ENCODE peak calls at places on chromosome 16, in five cellular contexts. Y is effector memory CD4-positive, alpha-beta T cell; R is upper lobe of right lung; U is coronary artery; M is neuronal stem cell. B is an unnamed sample.

GRCh38 chr16:11698271-11698689 is 30.0 kb downstream of the SNN start:
- DNase-seq in U (peak), M (no peak), Y (no peak), R (no peak), B (no peak)

GRCh38 chr16:10297341-10298006 is 88.4 kb upstream of the ATF7IP2 start:
- DNase-seq in M (no peak), R (no peak), U (no peak), Y (no peak), B (no peak)

GRCh38 chr16:27720731-27721547 is 171.0 kb downstream of the KATNIP start:
- DNase-seq in Y (no peak), M (no peak), R (peak), U (no peak), B (peak)

GRCh38 chr16:27223226-27223610 is 19.9 kb downstream of the KDM8 start:
- DNase-seq in Y (no peak), M (no peak), R (no peak), U (no peak), B (no peak)

GRCh38 chr16:47461598-47462266 is 601 bp downstream of the PHKB start:
- DNase-seq in Y (no peak), R (no peak), M (no peak), U (no peak), B (no peak)

GRCh38 chr16:27209591-27209990 is 6.3 kb downstream of the KDM8 start:
- DNase-seq in U (no peak), R (no peak), Y (no peak), M (no peak), B (no peak)

GRCh38 chr16:31033709-31034492 is 543 bp downstream of the STX4 start:
- DNase-seq in R (peak), U (peak), Y (peak), M (peak), B (peak)

GRCh38 chr16:11452746-11453344 is 107.6 kb downstream of the RMI2 start:
- DNase-seq in R (no peak), M (no peak), U (no peak), Y (no peak), B (no peak)

GRCh38 chr16:59305850-59306249 is 571.7 kb upstream of the GOT2 start:
- DNase-seq in M (no peak), Y (no peak), U (no peak), R (no peak), B (no peak)

GRCh38 chr16:88447881-88448280 is 5.2 kb upstream of the ZFPM1 start:
- DNase-seq in Y (no peak), U (no peak), R (no peak), M (no peak), B (no peak)

GRCh38 chr16:24689128-24689527 is 40.3 kb upstream of the TNRC6A start:
- DNase-seq in M (no peak), R (no peak), Y (no peak), U (no peak), B (no peak)

GRCh38 chr16:50121721-50122445 is 31.2 kb upstream of the TENT4B start:
- DNase-seq in Y (no peak), U (no peak), R (no peak), M (no peak), B (no peak)

GRCh38 chr16:287298-287811 is 4.4 kb downstream of the PDIA2 start:
- DNase-seq in Y (no peak), M (no peak), R (no peak), U (no peak), B (no peak)

GRCh38 chr16:22007509-22008214 is at the start of gene MOSMO:
- DNase-seq in Y (peak), U (no peak), M (peak), R (peak), B (peak)

GRCh38 chr16:82756283-82756599 is 129.5 kb downstream of the CDH13 start:
- DNase-seq in U (no peak), R (no peak), M (no peak), Y (no peak), B (no peak)

GRCh38 chr16:29156511-29156910 is 171.7 kb downstream of the LAT start:
- DNase-seq in U (no peak), Y (no peak), M (no peak), R (no peak), B (no peak)

GRCh38 chr16:8998114-8998513 is 34.4 kb upstream of the USP7 start:
- DNase-seq in R (no peak), U (no peak), Y (no peak), M (no peak), B (no peak)

GRCh38 chr16:68434654-68435210 is 13.6 kb downstream of the SMPD3 start:
- DNase-seq in R (no peak), M (no peak), Y (no peak), U (no peak), B (no peak)

GRCh38 chr16:1338119-1338730 is 4.8 kb downstream of the BAIAP3 start:
- DNase-seq in M (no peak), R (no peak), Y (no peak), U (no peak), B (no peak)

GRCh38 chr16:88720396-88720970 is 14.2 kb downstream of the CTU2 start:
- DNase-seq in R (no peak), Y (no peak), M (no peak), U (no peak), B (no peak)

GRCh38 chr16:57270221-57271062 is 14.0 kb downstream of the PLLP start:
- DNase-seq in U (peak), R (no peak), Y (no peak), M (peak), B (peak)

GRCh38 chr16:57271063-57271345 is 13.5 kb downstream of the PLLP start:
- DNase-seq in R (no peak), M (no peak), U (peak), Y (no peak), B (no peak)

GRCh38 chr16:57271867-57272495 is 12.5 kb downstream of the PLLP start:
- DNase-seq in U (peak), Y (no peak), R (no peak), M (no peak), B (peak)

GRCh38 chr16:57266531-57267268 is 17.8 kb downstream of the PLLP start:
- DNase-seq in U (no peak), Y (no peak), M (no peak), R (no peak), B (no peak)

DNA sequence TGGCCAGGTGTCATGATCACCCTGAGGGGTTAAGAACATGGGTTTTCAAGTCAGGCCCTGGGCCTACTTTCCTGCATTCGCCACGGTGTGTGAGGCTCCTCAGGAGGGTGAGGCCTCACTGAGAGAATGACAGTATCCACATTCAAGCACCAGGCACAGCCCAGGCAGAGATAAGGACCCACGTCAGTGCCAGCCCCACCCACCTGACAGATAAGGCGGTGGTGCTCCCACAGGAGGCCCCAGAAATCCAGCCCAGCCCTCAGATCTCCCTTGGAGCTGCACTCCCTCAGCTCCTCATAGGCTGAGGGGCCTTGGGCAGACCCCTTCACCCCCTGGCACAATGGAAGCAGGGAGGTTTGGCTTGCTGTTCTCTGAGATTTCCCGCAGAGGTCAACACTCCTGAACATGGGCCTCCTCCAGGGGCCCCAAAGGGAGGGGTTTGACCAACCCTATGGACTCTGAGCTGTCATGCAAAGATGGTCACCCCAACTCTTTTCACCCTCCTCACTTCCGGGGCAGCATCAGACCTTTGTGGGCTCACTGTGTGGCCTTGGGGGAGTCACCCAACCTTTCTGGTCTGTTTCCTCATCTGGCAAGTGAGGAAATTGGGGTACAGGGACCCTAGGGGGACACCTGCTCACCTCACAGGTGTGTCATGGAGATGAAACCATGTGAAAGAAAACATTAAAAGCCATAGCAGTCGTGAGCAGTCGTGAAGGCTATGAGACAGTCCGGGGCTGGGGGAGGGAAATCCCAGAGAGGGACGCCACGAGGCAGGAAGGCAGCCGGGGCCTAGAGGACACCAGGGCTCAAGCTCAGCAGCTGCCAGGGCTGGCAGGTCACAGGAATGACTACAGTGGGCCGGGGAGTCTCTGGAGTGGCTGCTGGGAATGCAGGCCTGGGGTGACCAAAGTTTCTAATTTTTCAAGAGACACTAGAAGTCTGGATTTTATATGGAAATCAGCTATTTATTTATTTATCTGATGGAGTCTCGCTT is 15.4 kb downstream of the PLLP start:
- DNase-seq in R (peak), Y (no peak), M (no peak), U (peak), B (peak)
- H3K27ac ChIP-seq in R (peak), Y (no peak), M (no peak), U (no peak), B (no peak)

DNA sequence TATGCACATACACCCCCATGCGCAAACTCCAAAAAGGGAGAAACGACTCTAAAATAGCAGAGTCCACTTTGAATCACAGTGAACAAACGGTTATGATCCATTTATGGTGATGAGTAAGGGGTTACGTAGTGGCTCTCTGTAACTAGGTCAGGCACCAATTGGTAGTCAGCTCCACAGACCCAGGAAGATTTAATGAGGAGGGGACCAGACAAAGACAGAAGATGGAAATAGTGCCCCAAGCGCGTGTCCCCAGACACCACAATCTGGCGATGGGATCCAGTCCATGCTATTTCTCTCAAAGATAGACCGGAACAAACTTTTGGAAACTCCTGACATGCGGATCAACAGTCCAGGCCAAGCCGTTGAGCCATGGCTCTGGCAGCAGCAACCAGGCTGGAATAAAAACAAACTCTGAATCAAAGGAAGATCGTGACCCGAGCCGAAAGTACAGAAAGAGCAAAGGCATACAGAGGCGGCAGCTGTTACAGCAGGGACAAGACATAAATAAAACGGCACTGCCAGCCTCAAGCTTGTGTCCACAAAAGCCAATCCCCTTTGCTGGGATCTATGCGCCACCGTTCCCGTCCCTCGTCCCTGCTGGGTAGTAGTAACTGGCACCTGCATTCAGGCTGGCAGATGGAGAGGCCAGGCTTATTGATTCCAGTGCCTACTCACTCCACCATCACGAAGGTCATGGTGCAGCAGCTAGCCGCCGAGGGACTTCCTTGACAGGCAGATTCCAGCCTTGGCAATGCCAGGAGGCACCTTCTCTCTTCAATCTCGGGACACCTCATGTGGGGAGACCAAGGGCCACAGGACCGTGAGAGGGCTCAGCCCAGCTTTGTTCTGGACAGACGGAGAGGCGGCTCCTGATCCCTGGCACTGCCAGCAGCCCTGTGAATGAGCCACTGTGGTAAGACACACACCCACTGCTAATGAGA is 50.2 kb downstream of the CDH11 start:
- DNase-seq in M (no peak), R (peak), U (peak), Y (no peak), B (peak)
- H3K27ac ChIP-seq in M (peak), R (peak), U (peak), Y (no peak), B (peak)

GRCh38 chr16:57645691-57646387 is 17.4 kb downstream of the ADGRG1 start:
- DNase-seq in U (no peak), M (no peak), Y (no peak), R (no peak), B (peak)

GRCh38 chr16:57648125-57648524 is 19.7 kb downstream of the ADGRG1 start:
- DNase-seq in M (no peak), U (no peak), Y (no peak), R (no peak), B (no peak)

GRCh38 chr16:57644383-57645014 is 16.1 kb downstream of the ADGRG1 start:
- DNase-seq in Y (no peak), R (no peak), U (no peak), M (no peak), B (no peak)

GRCh38 chr16:57647136-57647875 is 18.9 kb downstream of the ADGRG1 start:
- DNase-seq in Y (no peak), R (no peak), M (no peak), U (no peak), B (no peak)

GRCh38 chr16:57646388-57647039 is 18.1 kb downstream of the ADGRG1 start:
- DNase-seq in M (no peak), U (no peak), R (no peak), Y (no peak), B (no peak)
- H3K27ac ChIP-seq in M (no peak), U (peak), R (peak), Y (no peak), B (peak)

DNA sequence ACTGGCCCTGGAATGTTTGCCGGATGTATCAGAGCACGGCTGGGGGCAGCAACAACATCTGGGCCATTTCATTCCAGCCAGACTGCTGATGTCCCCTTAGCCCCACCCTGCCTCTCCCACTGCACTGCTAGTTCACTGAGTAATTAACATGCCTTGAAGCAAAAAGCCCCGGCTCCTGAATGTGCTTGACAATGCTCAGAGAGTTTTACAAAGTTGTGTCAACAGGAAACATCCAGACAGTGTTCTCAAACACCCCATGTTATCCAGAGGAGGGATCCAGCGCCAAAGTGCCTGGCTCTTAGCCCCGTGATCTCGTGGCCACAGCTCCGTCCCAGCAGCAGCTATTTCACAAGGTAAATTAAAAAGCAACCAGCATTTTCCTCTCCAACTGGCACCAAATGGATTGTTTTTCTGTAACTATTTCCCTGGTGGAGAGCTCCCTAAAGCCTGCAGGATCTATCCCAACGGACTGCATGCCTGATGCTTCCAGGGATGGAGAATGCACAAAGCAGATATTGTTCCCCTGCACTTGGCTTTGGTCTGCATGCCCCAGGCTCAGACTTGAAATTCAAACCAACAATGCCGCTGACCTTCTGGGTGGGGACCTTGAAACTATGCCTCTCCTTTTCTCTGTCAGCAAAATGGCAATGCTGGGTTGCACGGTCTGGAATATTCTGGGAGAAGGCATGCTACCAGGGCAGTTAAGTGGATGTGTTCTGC is 115.6 kb upstream of the CDH5 start:
- DNase-seq in M (no peak), Y (no peak), U (peak), R (peak), B (peak)
- H3K27ac ChIP-seq in M (no peak), Y (no peak), U (peak), R (peak), B (peak)

GRCh38 chr16:86343733-86344585 is 166.4 kb upstream of the FOXF1 start:
- DNase-seq in Y (no peak), U (no peak), R (no peak), M (no peak), B (peak)
- H3K27ac ChIP-seq in Y (no peak), U (peak), R (peak), M (no peak), B (peak)

B was measured in sigmoid colon.